ENCODE peak calls at places on chromosomes 12 and 14, in ten cellular contexts. T, D, W, A, P, I, Z, H, F and Y are unnamed samples.

GRCh38 chr14:74804219-74804825 is 41.2 kb downstream of the YLPM1 start:
- DNase-seq in T (peak), D (no peak), W (no peak), A (peak), P (peak), I (no peak), Z (peak), H (no peak), F (no peak), Y (peak)

GRCh38 chr12:64104376-64104775 is 117.7 kb downstream of the KICS2 start:
- DNase-seq in T (no peak), D (no peak), W (no peak), A (no peak), P (no peak), I (no peak), Z (no peak), H (no peak), F (no peak), Y (no peak)

GRCh38 chr12:12338528-12339168 is 11.4 kb downstream of the MANSC1 start:
- DNase-seq in T (no peak), D (no peak), W (no peak), A (no peak), P (no peak), I (no peak), Z (peak), H (no peak), F (no peak), Y (no peak)

GRCh38 chr14:74660167-74660566 is 48.1 kb upstream of the LTBP2 start:
- DNase-seq in T (no peak), D (no peak), W (no peak), A (no peak), P (no peak), I (no peak), Z (no peak), H (no peak), F (no peak), Y (no peak)

GRCh38 chr14:60965402-60965801 is 15.5 kb downstream of the TRMT5 start:
- DNase-seq in T (no peak), D (no peak), W (no peak), A (no peak), P (no peak), I (no peak), Z (no peak), H (no peak), F (no peak), Y (no peak)

GRCh38 chr12:120101617-120102016 is 14.9 kb downstream of the RAB35 start:
- DNase-seq in T (no peak), D (no peak), W (no peak), A (no peak), P (no peak), I (no peak), Z (no peak), H (no peak), F (peak), Y (no peak)

GRCh38 chr14:75279153-75279738 is 618 bp downstream of the FOS start:
- DNase-seq in T (no peak), D (no peak), W (peak), A (peak), P (peak), I (peak), Z (no peak), H (no peak), F (no peak), Y (peak)

GRCh38 chr12:39935275-39935674 is 170.6 kb downstream of the SLC2A13 start:
- DNase-seq in T (no peak), D (no peak), W (no peak), A (no peak), P (no peak), I (no peak), Z (no peak), H (no peak), F (no peak), Y (no peak)

GRCh38 chr12:94898388-94898787 is 105.1 kb downstream of the NDUFA12 start:
- DNase-seq in T (peak), D (peak), W (no peak), A (no peak), P (no peak), I (no peak), Z (no peak), H (no peak), F (no peak), Y (no peak)

GRCh38 chr14:35046751-35047536 is 872 bp downstream of the FAM177A1 start:
- DNase-seq in T (no peak), D (no peak), W (no peak), A (peak), P (no peak), I (no peak), Z (peak), H (no peak), F (peak), Y (peak)

GRCh38 chr14:68094158-68094557 is 274.6 kb downstream of the RAD51B start:
- DNase-seq in T (no peak), D (no peak), W (no peak), A (no peak), P (no peak), I (no peak), Z (no peak), H (no peak), F (no peak), Y (no peak)

GRCh38 chr12:65414526-65414925 is 136.0 kb downstream of the MSRB3 start:
- DNase-seq in T (no peak), D (no peak), W (no peak), A (no peak), P (no peak), I (no peak), Z (no peak), H (no peak), F (no peak), Y (no peak)

GRCh38 chr12:54018608-54018984 is 9.6 kb upstream of the HOXC6 start:
- DNase-seq in T (no peak), D (no peak), W (no peak), A (no peak), P (no peak), I (no peak), Z (no peak), H (no peak), F (no peak), Y (peak)

GRCh38 chr12:114476159-114476558 is 70.2 kb upstream of the TBX5 start:
- DNase-seq in T (no peak), D (no peak), W (no peak), A (no peak), P (peak), I (no peak), Z (no peak), H (no peak), F (no peak), Y (no peak)

GRCh38 chr12:43776498-43776897 is 17.7 kb downstream of the IRAK4 start:
- DNase-seq in T (no peak), D (no peak), W (no peak), A (peak), P (peak), I (no peak), Z (peak), H (no peak), F (no peak), Y (no peak)